ENCODE peak calls at places on chromosomes 16 and 17, in eight cellular contexts. L is K562, Q is HCT116, U is transverse colon, G is GM23338, I is prostate gland, K is Panc1, D is HL-60. N is an unnamed sample.

GRCh38 chr17:61251939-61252865 is 147.4 kb upstream of the TBX2 start:
- DNase-seq in L (no peak), Q (no peak), U (peak; percentile 84), G (no peak), I (peak; percentile 60), K (no peak), D (peak; percentile 97), N (peak; percentile 76)

GRCh38 chr17:40313660-40314556 is 4.9 kb downstream of the RARA start:
- DNase-seq in L (no peak), Q (no peak), U (no peak), G (no peak), I (no peak), K (no peak), D (no peak), N (no peak)

GRCh38 chr17:12727076-12727750 is 61.5 kb downstream of the MYOCD start:
- DNase-seq in L (no peak), Q (no peak), U (no peak), G (no peak), I (no peak), K (no peak), D (no peak), N (no peak)

GRCh38 chr17:59627770-59628171 is 8.1 kb downstream of the CLTC start:
- DNase-seq in L (no peak), Q (no peak), U (no peak), G (no peak), I (peak; percentile 25), K (no peak), D (no peak), N (no peak)

GRCh38 chr16:28491080-28491969 is 549 bp downstream of the CLN3 start:
- DNase-seq in L (peak; percentile 75), Q (no peak), U (peak; percentile 53), G (peak; percentile 64), I (peak; percentile 21), K (no peak), D (peak; percentile 70), N (no peak)

GRCh38 chr17:73414171-73414955 is 102.6 kb upstream of the CDC42EP4 start:
- DNase-seq in L (no peak), Q (no peak), U (no peak), G (no peak), I (no peak), K (no peak), D (no peak), N (no peak)

GRCh38 chr17:80789356-80789902 is 202.2 kb upstream of the CHMP6 start:
- DNase-seq in L (no peak), Q (peak; percentile 24), U (no peak), G (no peak), I (no peak), K (no peak), D (no peak), N (no peak)

GRCh38 chr16:19607610-19608280 is 52.2 kb downstream of the VPS35L start:
- DNase-seq in L (no peak), Q (no peak), U (no peak), G (no peak), I (no peak), K (no peak), D (no peak), N (no peak)

GRCh38 chr16:85568519-85568918 is 44.6 kb upstream of the GSE1 start:
- DNase-seq in L (no peak), Q (no peak), U (peak; percentile 84), G (no peak), I (no peak), K (no peak), D (peak; percentile 65), N (peak; percentile 73)

GRCh38 chr16:24991349-24991748 is 23.8 kb downstream of the ARHGAP17 start:
- DNase-seq in L (no peak), Q (no peak), U (no peak), G (no peak), I (no peak), K (no peak), D (no peak), N (no peak)

GRCh38 chr17:27236710-27237315 is 57.1 kb upstream of the WSB1 start:
- DNase-seq in L (peak; percentile 74), Q (peak; percentile 61), U (peak; percentile 89), G (peak; percentile 82), I (peak; percentile 84), K (peak; percentile 72), D (peak; percentile 68), N (peak; percentile 84)

GRCh38 chr16:25109643-25110042 is 1.9 kb upstream of the LCMT1 start:
- DNase-seq in L (no peak), Q (peak; percentile 87), U (peak; percentile 81), G (no peak), I (no peak), K (peak; percentile 92), D (no peak), N (no peak)

GRCh38 chr16:54098247-54098646 is 188.3 kb downstream of the IRX3 start:
- DNase-seq in L (no peak), Q (no peak), U (no peak), G (no peak), I (no peak), K (no peak), D (no peak), N (no peak)

GRCh38 chr17:82884341-82884871 is 44.6 kb upstream of the ZNF750 start:
- DNase-seq in L (no peak), Q (no peak), U (no peak), G (no peak), I (no peak), K (no peak), D (no peak), N (no peak)

GRCh38 chr16:4115941-4116327 is 308 bp downstream of the ADCY9 start:
- DNase-seq in L (no peak), Q (no peak), U (no peak), G (no peak), I (no peak), K (no peak), D (no peak), N (no peak)

GRCh38 chr16:51276335-51276734 is 125.3 kb upstream of the SALL1 start:
- DNase-seq in L (no peak), Q (no peak), U (no peak), G (no peak), I (no peak), K (peak; percentile 12), D (no peak), N (no peak)

GRCh38 chr17:31571124-31571892 is 179.8 kb downstream of the RAB11FIP4 start:
- DNase-seq in L (no peak), Q (no peak), U (peak; percentile 51), G (no peak), I (peak; percentile 42), K (no peak), D (no peak), N (peak; percentile 74)

GRCh38 chr17:2435181-2435741 is 34.4 kb upstream of the MNT start:
- DNase-seq in L (no peak), Q (no peak), U (no peak), G (peak; percentile 91), I (no peak), K (no peak), D (no peak), N (no peak)

GRCh38 chr16:72910875-72911274 is 137.1 kb downstream of the ZFHX3 start:
- DNase-seq in L (no peak), Q (no peak), U (no peak), G (peak; percentile 35), I (no peak), K (no peak), D (no peak), N (no peak)

GRCh38 chr17:36856921-36857381 is 80.3 kb upstream of the LHX1 start:
- DNase-seq in L (no peak), Q (no peak), U (no peak), G (no peak), I (peak; percentile 39), K (no peak), D (no peak), N (no peak)

GRCh38 chr16:78594191-78594590 is 494.7 kb downstream of the WWOX start:
- DNase-seq in L (no peak), Q (no peak), U (no peak), G (no peak), I (no peak), K (no peak), D (no peak), N (no peak)

GRCh38 chr17:8387914-8388651 is 5.1 kb upstream of the RPL26 start:
- DNase-seq in L (no peak), Q (no peak), U (no peak), G (no peak), I (no peak), K (no peak), D (no peak), N (no peak)

GRCh38 chr16:17578921-17579876 is 108.4 kb upstream of the XYLT1 start:
- DNase-seq in L (peak; percentile 60), Q (peak; percentile 59), U (peak; percentile 66), G (peak; percentile 97), I (peak; percentile 53), K (peak; percentile 46), D (peak; percentile 64), N (peak; percentile 57)

GRCh38 chr17:17682737-17683675 is 1.7 kb downstream of the RAI1 start:
- DNase-seq in L (peak; percentile 28), Q (no peak), U (peak; percentile 75), G (peak; percentile 75), I (peak; percentile 69), K (no peak), D (peak; percentile 30), N (peak; percentile 75)
- TF ChIP-seq POLR2AphosphoS5 in L (no peak), Q (peak; percentile 53), U (peak; percentile 5), G (no peak), I (peak; percentile 21), K (peak; percentile 22), D (no peak), N (no peak)

GRCh38 chr17:7130626-7131467 is 16.2 kb upstream of the ASGR2 start:
- DNase-seq in L (no peak), Q (no peak), U (no peak), G (no peak), I (no peak), K (no peak), D (no peak), N (no peak)
- H3K27ac ChIP-seq in L (no peak overlapping the region), Q (no peak overlapping the region), U (peak overlapping the region; percentile 20), G (no peak overlapping the region), I (no peak overlapping the region), K (peak overlapping the region; percentile 29), D (no peak overlapping the region), N (peak overlapping the region; percentile 8)

GRCh38 chr16:14487579-14487978 is 142.5 kb downstream of the PARN start:
- DNase-seq in L (no peak), Q (no peak), U (peak; percentile 19), G (no peak), I (no peak), K (no peak), D (peak; percentile 16), N (no peak)

GRCh38 chr16:14489460-14489859 is 140.6 kb downstream of the PARN start:
- DNase-seq in L (peak; percentile 43), Q (peak; percentile 37), U (no peak), G (peak; percentile 79), I (no peak), K (no peak), D (peak; percentile 3), N (no peak)

GRCh38 chr16:14485811-14486519 is 144.1 kb downstream of the PARN start:
- DNase-seq in L (no peak), Q (no peak), U (no peak), G (no peak), I (no peak), K (no peak), D (no peak), N (no peak)

GRCh38 chr16:14485131-14485551 is 144.9 kb downstream of the PARN start:
- DNase-seq in L (no peak), Q (no peak), U (no peak), G (no peak), I (no peak), K (no peak), D (no peak), N (no peak)

GRCh38 chr16:14486520-14487303 is 143.3 kb downstream of the PARN start:
- DNase-seq in L (peak; percentile 85), Q (peak; percentile 57), U (peak; percentile 82), G (peak; percentile 46), I (peak; percentile 85), K (no peak), D (peak; percentile 43), N (peak; percentile 92)
- TF ChIP-seq POLR2AphosphoS5 in L (peak; percentile 47), Q (no peak), U (peak; percentile 66), G (no peak), I (peak; percentile 88), K (no peak), D (no peak), N (peak; percentile 69)

GRCh38 chr17:3666516-3666915 is 1.9 kb downstream of the TAX1BP3 start:
- DNase-seq in L (no peak), Q (no peak), U (no peak), G (no peak), I (peak; percentile 37), K (no peak), D (no peak), N (no peak)
- H3K27ac ChIP-seq in L (no peak overlapping the region), Q (peak overlapping the region; percentile 97), U (peak overlapping the region; percentile 93), G (no peak overlapping the region), I (peak overlapping the region; percentile 36), K (no peak overlapping the region), D (no peak overlapping the region), N (peak overlapping the region; percentile 97)

N was measured in stomach.